ENCODE peak calls at places on chromosomes 5 and 9, in eight cellular contexts. G, D, E, Y, L, O, B and J are unnamed samples.

GRCh38 chr5:35081134-35081533 is 33.4 kb upstream of the AGXT2 start:
- DNase-seq in G (no peak), D (no peak), E (no peak), Y (no peak), L (no peak), O (no peak), B (no peak), J (no peak)

GRCh38 chr5:180467028-180467427 is 27.2 kb upstream of the CNOT6 start:
- DNase-seq in G (no peak), D (no peak), E (no peak), Y (no peak), L (no peak), O (no peak), B (no peak), J (no peak)

GRCh38 chr5:154937186-154937717 is 759 bp downstream of the GEMIN5 start:
- DNase-seq in G (no peak), D (no peak), E (no peak), Y (no peak), L (no peak), O (no peak), B (no peak), J (no peak)

GRCh38 chr5:83844320-83845068 is 123.8 kb upstream of the HAPLN1 start:
- DNase-seq in G (no peak), D (peak), E (no peak), Y (no peak), L (no peak), O (no peak), B (peak), J (no peak)

GRCh38 chr9:1522219-1522767 is 472.1 kb downstream of the DMRT2 start:
- DNase-seq in G (no peak), D (no peak), E (no peak), Y (no peak), L (no peak), O (no peak), B (no peak), J (no peak)

GRCh38 chr9:96073531-96074284 is 198.2 kb downstream of the ERCC6L2 start:
- DNase-seq in G (no peak), D (no peak), E (no peak), Y (no peak), L (no peak), O (no peak), B (no peak), J (no peak)

GRCh38 chr9:80811003-80811402 is 878.3 kb downstream of the TLE1 start:
- DNase-seq in G (no peak), D (no peak), E (no peak), Y (no peak), L (no peak), O (no peak), B (no peak), J (no peak)

GRCh38 chr9:68575821-68576220 is 35.1 kb upstream of the TMEM252 start:
- DNase-seq in G (no peak), D (no peak), E (no peak), Y (no peak), L (no peak), O (no peak), B (no peak), J (no peak)

GRCh38 chr9:16131269-16131668 is 578.4 kb downstream of the CCDC171 start:
- DNase-seq in G (no peak), D (no peak), E (peak), Y (no peak), L (no peak), O (no peak), B (no peak), J (no peak)

GRCh38 chr5:14410068-14410941 is 171.3 kb upstream of the OTULINL start:
- DNase-seq in G (no peak), D (no peak), E (no peak), Y (no peak), L (no peak), O (no peak), B (no peak), J (no peak)

GRCh38 chr5:172162348-172162747 is 25.7 kb downstream of the STK10 start:
- DNase-seq in G (no peak), D (no peak), E (no peak), Y (no peak), L (no peak), O (no peak), B (no peak), J (no peak)

GRCh38 chr9:91391426-91392217 is 29.9 kb upstream of the AUH start:
- DNase-seq in G (no peak), D (no peak), E (no peak), Y (no peak), L (no peak), O (peak), B (no peak), J (peak)

GRCh38 chr5:157109744-157110143 is 900 bp upstream of the HAVCR2 start:
- DNase-seq in G (no peak), D (peak), E (no peak), Y (no peak), L (no peak), O (no peak), B (no peak), J (no peak)

GRCh38 chr9:78903581-78903980 is 606.7 kb downstream of the PSAT1 start:
- DNase-seq in G (no peak), D (no peak), E (no peak), Y (no peak), L (no peak), O (no peak), B (no peak), J (no peak)

GRCh38 chr5:163696270-163696887 is 191.0 kb downstream of the MAT2B start:
- DNase-seq in G (peak), D (peak), E (peak), Y (peak), L (no peak), O (peak), B (peak), J (peak)

GRCh38 chr5:171387970-171388815 is 544 bp downstream of the NPM1 start:
- DNase-seq in G (peak), D (peak), E (peak), Y (peak), L (peak), O (peak), B (peak), J (peak)

GRCh38 chr9:35682520-35682919 is 7.2 kb downstream of the TPM2 start:
- DNase-seq in G (no peak), D (no peak), E (no peak), Y (no peak), L (no peak), O (no peak), B (no peak), J (no peak)

GRCh38 chr5:181271081-181271480 is 10.1 kb upstream of the TRIM52 start:
- DNase-seq in G (no peak), D (no peak), E (no peak), Y (no peak), L (no peak), O (no peak), B (no peak), J (no peak)